ENCODE peak calls at places on chromosome 13, in five cellular contexts. D is endothelial cell, E is pancreas, K is HFFc6, V is SK-N-DZ. P is an unnamed sample.

GRCh38 chr13:48680756-48681392 is 27.1 kb downstream of the CYSLTR2 start:
- DNase-seq in D (no peak), E (no peak), K (no peak), V (no peak), P (no peak)

GRCh38 chr13:98483636-98484288 is 93.1 kb downstream of the STK24 start:
- DNase-seq in D (no peak), E (no peak), K (no peak), V (no peak), P (no peak)

GRCh38 chr13:67299731-67300130 is 69.6 kb upstream of the PCDH9 start:
- DNase-seq in D (no peak), E (no peak), K (no peak), V (no peak), P (no peak)

GRCh38 chr13:111645598-111646463 is 325.4 kb downstream of the TEX29 start:
- DNase-seq in D (no peak), E (no peak), K (no peak), V (no peak), P (no peak)

GRCh38 chr13:108326318-108326717 is 56.8 kb downstream of the TNFSF13B start:
- DNase-seq in D (no peak), E (no peak), K (no peak), V (no peak), P (no peak)

GRCh38 chr13:48038763-48039162 is 1.2 kb downstream of the NUDT15 start:
- DNase-seq in D (no peak), E (no peak), K (peak), V (no peak), P (no peak)

GRCh38 chr13:100108913-100109507 is 20.1 kb downstream of the PCCA start:
- DNase-seq in D (no peak), E (no peak), K (no peak), V (no peak), P (no peak)

GRCh38 chr13:83738407-83738806 is 143.9 kb downstream of the SLITRK1 start:
- DNase-seq in D (no peak), E (no peak), K (no peak), V (no peak), P (no peak)

GRCh38 chr13:33123066-33123940 is 107.1 kb downstream of the KL start:
- DNase-seq in D (no peak), E (no peak), K (peak), V (no peak), P (no peak)

GRCh38 chr13:113948034-113948742 is 25.7 kb downstream of the C13orf46 start:
- DNase-seq in D (no peak), E (no peak), K (no peak), V (no peak), P (no peak)

GRCh38 chr13:112690242-112690943 is 555 bp downstream of the ATP11A start:
- DNase-seq in D (peak), E (no peak), K (no peak), V (no peak), P (no peak)

GRCh38 chr13:112947796-112948195 is 21.2 kb upstream of the MCF2L start:
- DNase-seq in D (no peak), E (no peak), K (no peak), V (no peak), P (no peak)

GRCh38 chr13:30745917-30746686 is 10.8 kb downstream of the ALOX5AP start:
- DNase-seq in D (no peak), E (no peak), K (no peak), V (no peak), P (peak)

GRCh38 chr13:51997641-51998330 is 13.5 kb downstream of the ATP7B start:
- DNase-seq in D (no peak), E (no peak), K (no peak), V (peak), P (no peak)

GRCh38 chr13:40251343-40252032 is 415.0 kb downstream of the FOXO1 start:
- DNase-seq in D (no peak), E (no peak), K (no peak), V (no peak), P (no peak)

GRCh38 chr13:99983401-99984133 is 2.0 kb downstream of the ZIC2 start:
- DNase-seq in D (peak), E (no peak), K (no peak), V (no peak), P (no peak)

GRCh38 chr13:112056284-112056727 is 10.6 kb upstream of the SOX1 start:
- DNase-seq in D (no peak), E (no peak), K (no peak), V (no peak), P (no peak)

GRCh38 chr13:69319659-69320058 is 788.0 kb upstream of the ATXN8OS start:
- DNase-seq in D (no peak), E (no peak), K (no peak), V (no peak), P (no peak)

GRCh38 chr13:113862766-113863510 is 938 bp downstream of the GAS6 start:
- DNase-seq in D (peak), E (peak), K (no peak), V (no peak), P (no peak)

GRCh38 chr13:108957369-108958012 is 328.1 kb downstream of the MYO16 start:
- DNase-seq in D (no peak), E (no peak), K (peak), V (no peak), P (no peak)

GRCh38 chr13:68173111-68173510 is 943.0 kb upstream of the PCDH9 start:
- DNase-seq in D (no peak), E (no peak), K (no peak), V (no peak), P (no peak)

GRCh38 chr13:66415444-66415843 is 814.7 kb downstream of the PCDH9 start:
- DNase-seq in D (no peak), E (no peak), K (no peak), V (no peak), P (no peak)